ENCODE peak calls at places on chromosome 2, in five cellular contexts. One of them, this sample, is unnamed.

GRCh38 chr2:39225564-39225963 is 18.2 kb downstream of the CDKL4 start:
- DNase-seq in HepG2: no peak
- DNase-seq in K562: no peak
- DNase-seq in endothelial cell of umbilical vein: no peak
- DNase-seq in GM12878: peak; percentile 4
- DNase-seq in this sample: no peak

GRCh38 chr2:215435809-215436704 is at the start of gene FN1:
- DNase-seq in HepG2: peak; percentile 91
- DNase-seq in K562: peak; percentile 86
- DNase-seq in endothelial cell of umbilical vein: peak; percentile 99
- DNase-seq in GM12878: no peak
- DNase-seq in this sample: peak; percentile 62

GRCh38 chr2:235162544-235163197 is 210.9 kb downstream of the SH3BP4 start:
- DNase-seq in HepG2: no peak
- DNase-seq in K562: no peak
- DNase-seq in endothelial cell of umbilical vein: no peak
- DNase-seq in GM12878: no peak
- DNase-seq in this sample: no peak

GRCh38 chr2:95670167-95670566 is 78.4 kb downstream of the TRIM43 start:
- DNase-seq in HepG2: no peak
- DNase-seq in K562: no peak
- DNase-seq in endothelial cell of umbilical vein: no peak
- DNase-seq in GM12878: no peak
- DNase-seq in this sample: no peak

GRCh38 chr2:233831861-233832260 is 22.5 kb downstream of the HJURP start:
- DNase-seq in HepG2: no peak
- DNase-seq in K562: no peak
- DNase-seq in endothelial cell of umbilical vein: no peak
- DNase-seq in GM12878: no peak
- DNase-seq in this sample: no peak

GRCh38 chr2:236180831-236181453 is 12.8 kb upstream of the GBX2 start:
- DNase-seq in HepG2: peak; percentile 60
- DNase-seq in K562: peak; percentile 80
- DNase-seq in endothelial cell of umbilical vein: peak; percentile 88
- DNase-seq in GM12878: no peak
- DNase-seq in this sample: peak; percentile 87

GRCh38 chr2:12169721-12170120 is 423.3 kb downstream of the LPIN1 start:
- DNase-seq in HepG2: no peak
- DNase-seq in K562: no peak
- DNase-seq in endothelial cell of umbilical vein: peak; percentile 76
- DNase-seq in GM12878: no peak
- DNase-seq in this sample: no peak

GRCh38 chr2:133674066-133674432 is 105.8 kb upstream of the NCKAP5 start:
- DNase-seq in HepG2: no peak
- DNase-seq in K562: no peak
- DNase-seq in endothelial cell of umbilical vein: no peak
- DNase-seq in GM12878: no peak
- DNase-seq in this sample: no peak

GRCh38 chr2:238433941-238434845 is 7.5 kb downstream of the ASB1 start:
- DNase-seq in HepG2: no peak
- DNase-seq in K562: no peak
- DNase-seq in endothelial cell of umbilical vein: no peak
- DNase-seq in GM12878: no peak
- DNase-seq in this sample: no peak

GRCh38 chr2:209648714-209649113 is 122.9 kb upstream of the UNC80 start:
- DNase-seq in HepG2: no peak
- DNase-seq in K562: no peak
- DNase-seq in endothelial cell of umbilical vein: no peak
- DNase-seq in GM12878: no peak
- DNase-seq in this sample: no peak

GRCh38 chr2:199325881-199326280 is 131.9 kb downstream of the SATB2 start:
- DNase-seq in HepG2: no peak
- DNase-seq in K562: no peak
- DNase-seq in endothelial cell of umbilical vein: no peak
- DNase-seq in GM12878: no peak
- DNase-seq in this sample: no peak

GRCh38 chr2:185921048-185921756 is 182.6 kb downstream of the FSIP2 start:
- DNase-seq in HepG2: no peak
- DNase-seq in K562: no peak
- DNase-seq in endothelial cell of umbilical vein: no peak
- DNase-seq in GM12878: no peak
- DNase-seq in this sample: no peak

GRCh38 chr2:160194351-160194750 is 5.7 kb downstream of the ITGB6 start:
- DNase-seq in HepG2: no peak
- DNase-seq in K562: no peak
- DNase-seq in endothelial cell of umbilical vein: no peak
- DNase-seq in GM12878: no peak
- DNase-seq in this sample: no peak

GRCh38 chr2:231228223-231228622 is 29.8 kb downstream of the ARMC9 start:
- DNase-seq in HepG2: no peak
- DNase-seq in K562: no peak
- DNase-seq in endothelial cell of umbilical vein: no peak
- DNase-seq in GM12878: peak; percentile 78
- DNase-seq in this sample: no peak

GRCh38 chr2:100852999-100853908 is 33.3 kb downstream of the NPAS2 start:
- DNase-seq in HepG2: peak; percentile 52
- DNase-seq in K562: no peak
- DNase-seq in endothelial cell of umbilical vein: no peak
- DNase-seq in GM12878: no peak
- DNase-seq in this sample: no peak

GRCh38 chr2:150690870-150691269 is 203.4 kb upstream of the RND3 start:
- DNase-seq in HepG2: no peak
- DNase-seq in K562: no peak
- DNase-seq in endothelial cell of umbilical vein: no peak
- DNase-seq in GM12878: no peak
- DNase-seq in this sample: no peak

GRCh38 chr2:166180951-166181812 is 53.4 kb upstream of the SCN1A start:
- DNase-seq in HepG2: peak; percentile 79
- DNase-seq in K562: peak; percentile 50
- DNase-seq in endothelial cell of umbilical vein: peak; percentile 65
- DNase-seq in GM12878: no peak
- DNase-seq in this sample: peak; percentile 10

GRCh38 chr2:10020001-10020400 is 23.3 kb upstream of the KLF11 start:
- DNase-seq in HepG2: no peak
- DNase-seq in K562: no peak
- DNase-seq in endothelial cell of umbilical vein: no peak
- DNase-seq in GM12878: no peak
- DNase-seq in this sample: no peak

GRCh38 chr2:188979119-188979729 is 5.1 kb downstream of the COL3A1 start:
- DNase-seq in HepG2: no peak
- DNase-seq in K562: no peak
- DNase-seq in endothelial cell of umbilical vein: no peak
- DNase-seq in GM12878: no peak
- DNase-seq in this sample: no peak

GRCh38 chr2:240553956-240554480 is 3.8 kb downstream of the ANKMY1 start:
- DNase-seq in HepG2: no peak
- DNase-seq in K562: no peak
- DNase-seq in endothelial cell of umbilical vein: no peak
- DNase-seq in GM12878: no peak
- DNase-seq in this sample: no peak

GRCh38 chr2:43884674-43885073 is 45.9 kb downstream of the ABCG8 start:
- DNase-seq in HepG2: peak; percentile 69
- DNase-seq in K562: no peak
- DNase-seq in endothelial cell of umbilical vein: no peak
- DNase-seq in GM12878: no peak
- DNase-seq in this sample: no peak

GRCh38 chr2:58973831-58974281 is 732.7 kb upstream of the FANCL start:
- DNase-seq in HepG2: no peak
- DNase-seq in K562: no peak
- DNase-seq in endothelial cell of umbilical vein: no peak
- DNase-seq in GM12878: no peak
- DNase-seq in this sample: peak; percentile 30

GRCh38 chr2:20796374-20796791 is 26.5 kb downstream of the LDAH start:
- DNase-seq in HepG2: peak; percentile 35
- DNase-seq in K562: no peak
- DNase-seq in endothelial cell of umbilical vein: no peak
- DNase-seq in GM12878: no peak
- DNase-seq in this sample: peak; percentile 7

GRCh38 chr2:232389327-232389726 is 10.8 kb downstream of the ALPP start:
- DNase-seq in HepG2: no peak
- DNase-seq in K562: no peak
- DNase-seq in endothelial cell of umbilical vein: no peak
- DNase-seq in GM12878: no peak
- DNase-seq in this sample: peak; percentile 53

GRCh38 chr2:106534471-106534870 is 47.3 kb downstream of the CD8B2 start:
- DNase-seq in HepG2: no peak
- DNase-seq in K562: no peak
- DNase-seq in endothelial cell of umbilical vein: no peak
- DNase-seq in GM12878: no peak
- DNase-seq in this sample: no peak

GRCh38 chr2:176852667-176853066 is 359.9 kb upstream of the HNRNPA3 start:
- DNase-seq in HepG2: no peak
- DNase-seq in K562: no peak
- DNase-seq in endothelial cell of umbilical vein: no peak
- DNase-seq in GM12878: no peak
- DNase-seq in this sample: no peak

GRCh38 chr2:69535739-69536374 is 98.6 kb upstream of the NFU1 start:
- DNase-seq in HepG2: no peak
- DNase-seq in K562: no peak
- DNase-seq in endothelial cell of umbilical vein: no peak
- DNase-seq in GM12878: no peak
- DNase-seq in this sample: no peak

GRCh38 chr2:135974036-135974435 is 11.4 kb downstream of the DARS1 start:
- DNase-seq in HepG2: no peak
- DNase-seq in K562: no peak
- DNase-seq in endothelial cell of umbilical vein: no peak
- DNase-seq in GM12878: no peak
- DNase-seq in this sample: no peak

GRCh38 chr2:46431481-46432235 is 47.7 kb upstream of the TMEM247 start:
- DNase-seq in HepG2: no peak
- DNase-seq in K562: no peak
- DNase-seq in endothelial cell of umbilical vein: no peak
- DNase-seq in GM12878: no peak
- DNase-seq in this sample: no peak

GRCh38 chr2:241808051-241808450 is 942 bp upstream of the NEU4 start:
- DNase-seq in HepG2: peak; percentile 67
- DNase-seq in K562: no peak
- DNase-seq in endothelial cell of umbilical vein: no peak
- DNase-seq in GM12878: no peak
- DNase-seq in this sample: no peak

GRCh38 chr2:182642328-182642727 is 73.7 kb upstream of the DNAJC10 start:
- DNase-seq in HepG2: peak; percentile 11
- DNase-seq in K562: no peak
- DNase-seq in endothelial cell of umbilical vein: peak; percentile 56
- DNase-seq in GM12878: peak; percentile 27
- DNase-seq in this sample: peak; percentile 63

GRCh38 chr2:30022444-30023071 is 101.2 kb upstream of the ALK start:
- DNase-seq in HepG2: no peak
- DNase-seq in K562: no peak
- DNase-seq in endothelial cell of umbilical vein: no peak
- DNase-seq in GM12878: peak; percentile 16
- DNase-seq in this sample: no peak

GRCh38 chr2:145811467-145812162 is 1291.7 kb upstream of the ZEB2 start:
- DNase-seq in HepG2: no peak
- DNase-seq in K562: no peak
- DNase-seq in endothelial cell of umbilical vein: peak; percentile 62
- DNase-seq in GM12878: no peak
- DNase-seq in this sample: no peak

GRCh38 chr2:203225423-203226039 is 13.3 kb upstream of the CYP20A1 start:
- DNase-seq in HepG2: peak; percentile 35
- DNase-seq in K562: no peak
- DNase-seq in endothelial cell of umbilical vein: peak; percentile 32
- DNase-seq in GM12878: no peak
- DNase-seq in this sample: no peak

GRCh38 chr2:70094978-70095832 is 7.9 kb downstream of the PCBP1 start:
- DNase-seq in HepG2: peak; percentile 87
- DNase-seq in K562: no peak
- DNase-seq in endothelial cell of umbilical vein: peak; percentile 78
- DNase-seq in GM12878: no peak
- DNase-seq in this sample: no peak

GRCh38 chr2:170214309-170214902 is 36.5 kb downstream of the MYO3B start:
- DNase-seq in HepG2: no peak
- DNase-seq in K562: no peak
- DNase-seq in endothelial cell of umbilical vein: no peak
- DNase-seq in GM12878: peak; percentile 82
- DNase-seq in this sample: no peak
- H3K4me1 ChIP-seq in HepG2: no peaks in the 10 kb centered on the region
- H3K4me1 ChIP-seq in K562: peaks cover 6% of the 10 kb centered on the region
- H3K4me1 ChIP-seq in endothelial cell of umbilical vein: no peaks in the 10 kb centered on the region
- H3K4me1 ChIP-seq in GM12878: peaks cover 24% of the 10 kb centered on the region
- H3K4me1 ChIP-seq in this sample: no peaks in the 10 kb centered on the region

GRCh38 chr2:15506231-15506819 is 54.8 kb downstream of the NBAS start:
- DNase-seq in HepG2: no peak
- DNase-seq in K562: no peak
- DNase-seq in endothelial cell of umbilical vein: no peak
- DNase-seq in GM12878: no peak
- DNase-seq in this sample: no peak
- TF ChIP-seq MYC in HepG2: no peak
- TF ChIP-seq MYC in K562: no peak
- TF ChIP-seq MYC in endothelial cell of umbilical vein: no peak
- TF ChIP-seq MYC in GM12878: no peak
- TF ChIP-seq MYC in this sample: no peak

GRCh38 chr2:54988612-54989011 is 61.6 kb downstream of the RTN4 start:
- DNase-seq in HepG2: no peak
- DNase-seq in K562: no peak
- DNase-seq in endothelial cell of umbilical vein: no peak
- DNase-seq in GM12878: no peak
- DNase-seq in this sample: no peak
- H3K4me1 ChIP-seq in HepG2: no peaks in the 10 kb centered on the region
- H3K4me1 ChIP-seq in K562: no peaks in the 10 kb centered on the region
- H3K4me1 ChIP-seq in endothelial cell of umbilical vein: peaks cover 22% of the 10 kb centered on the region
- H3K4me1 ChIP-seq in GM12878: no peaks in the 10 kb centered on the region
- H3K4me1 ChIP-seq in this sample: peaks cover 29% of the 10 kb centered on the region

DNA sequence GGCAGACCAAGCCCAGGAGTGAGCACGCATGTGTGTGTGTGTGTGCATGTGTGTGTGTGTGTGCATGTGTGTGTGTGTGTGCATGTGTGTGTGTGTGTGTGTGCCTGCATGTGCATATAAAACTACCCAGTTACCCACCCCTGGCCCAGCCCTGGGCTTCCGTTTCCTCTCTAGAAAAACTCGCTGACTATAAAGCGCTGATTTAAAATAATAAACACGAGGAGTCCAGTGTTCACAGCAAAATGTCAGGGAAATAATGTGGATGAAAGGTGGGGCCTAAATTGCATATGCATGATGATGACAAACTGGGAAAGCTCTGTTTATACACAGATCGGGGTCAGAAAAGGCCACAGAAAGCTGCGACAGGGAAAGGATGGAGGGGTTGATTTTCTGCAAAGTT is 7.5 kb downstream of the ADCY3 start:
- DNase-seq in HepG2: no peak
- DNase-seq in K562: no peak
- DNase-seq in endothelial cell of umbilical vein: no peak
- DNase-seq in GM12878: no peak
- DNase-seq in this sample: no peak
- TF ChIP-seq MYC in HepG2: no peak
- TF ChIP-seq MYC in K562: no peak
- TF ChIP-seq MYC in endothelial cell of umbilical vein: no peak
- TF ChIP-seq MYC in GM12878: no peak
- TF ChIP-seq MYC in this sample: no peak

DNA sequence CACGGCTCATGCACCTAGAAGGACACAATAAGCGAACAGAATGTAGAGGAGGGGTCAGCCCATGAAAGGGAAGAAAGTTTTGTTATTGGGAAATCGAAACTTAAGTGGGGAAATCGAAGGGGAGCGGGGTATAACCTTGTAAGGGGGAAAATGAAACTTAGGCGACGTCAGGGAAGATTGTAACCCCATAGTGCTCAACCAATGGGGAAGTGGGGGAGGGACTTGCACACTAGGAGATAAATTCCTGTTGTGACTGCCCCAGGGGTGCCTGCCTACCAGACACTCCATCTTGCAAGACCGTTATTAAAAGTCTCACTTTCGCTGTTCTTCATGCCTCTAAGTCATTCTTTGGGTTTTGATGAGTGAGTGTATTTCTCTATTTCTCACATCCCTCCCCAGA is 15.7 kb upstream of the OTOF start:
- DNase-seq in HepG2: no peak
- DNase-seq in K562: no peak
- DNase-seq in endothelial cell of umbilical vein: no peak
- DNase-seq in GM12878: no peak
- DNase-seq in this sample: no peak
- H3K4me1 ChIP-seq in HepG2: no peaks in the 10 kb centered on the region
- H3K4me1 ChIP-seq in K562: peaks cover 17% of the 10 kb centered on the region
- H3K4me1 ChIP-seq in endothelial cell of umbilical vein: peaks cover 44% of the 10 kb centered on the region
- H3K4me1 ChIP-seq in GM12878: peaks cover 15% of the 10 kb centered on the region
- H3K4me1 ChIP-seq in this sample: no peaks in the 10 kb centered on the region

This sample was measured in A549.